ENCODE peak calls at places on chromosomes 2 and 18, in seven cellular contexts. M is GM23248; Z is HEK293T; U is brain microvascular endothelial cell; T is effector memory CD8-positive, alpha-beta T cell; W is T-cell; N is H7. Y is an unnamed sample.

GRCh38 chr18:26185267-26185666 is 41.0 kb upstream of the TAF4B start:
- DNase-seq in M (peak), Z (peak), U (no peak), T (no peak), W (no peak), N (peak), Y (no peak)

GRCh38 chr2:20576598-20577115 is 74.2 kb downstream of the HS1BP3 start:
- DNase-seq in M (no peak), Z (no peak), U (no peak), T (peak), W (no peak), N (no peak), Y (no peak)

GRCh38 chr2:58428553-58429284 is 187.6 kb upstream of the FANCL start:
- DNase-seq in M (peak), Z (peak), U (no peak), T (no peak), W (no peak), N (peak), Y (peak)

GRCh38 chr18:79930020-79930642 is 21.3 kb downstream of the SLC66A2 start:
- DNase-seq in M (no peak), Z (no peak), U (no peak), T (no peak), W (no peak), N (no peak), Y (no peak)

GRCh38 chr2:241822264-241822623 is 13.3 kb downstream of the NEU4 start:
- DNase-seq in M (no peak), Z (no peak), U (no peak), T (no peak), W (no peak), N (peak), Y (no peak)

GRCh38 chr2:230128943-230129342 is 60.2 kb upstream of the SLC16A14 start:
- DNase-seq in M (peak), Z (no peak), U (no peak), T (no peak), W (no peak), N (no peak), Y (no peak)

GRCh38 chr18:56986829-56987228 is 160.1 kb upstream of the BOD1L2 start:
- DNase-seq in M (no peak), Z (no peak), U (no peak), T (no peak), W (no peak), N (peak), Y (no peak)

GRCh38 chr2:48852938-48853337 is 97.4 kb upstream of the LHCGR start:
- DNase-seq in M (peak), Z (no peak), U (no peak), T (no peak), W (no peak), N (no peak), Y (no peak)

GRCh38 chr2:19864369-19864768 is 37.4 kb downstream of the TTC32 start:
- DNase-seq in M (no peak), Z (no peak), U (no peak), T (no peak), W (no peak), N (no peak), Y (no peak)

GRCh38 chr2:127360242-127360641 is 27.5 kb downstream of the MAP3K2 start:
- DNase-seq in M (no peak), Z (no peak), U (no peak), T (no peak), W (no peak), N (no peak), Y (no peak)

GRCh38 chr2:149465873-149466272 is 121.7 kb downstream of the MMADHC start:
- DNase-seq in M (no peak), Z (no peak), U (no peak), T (no peak), W (no peak), N (no peak), Y (no peak)

GRCh38 chr18:40868110-40868858 is 1086.8 kb upstream of the PIK3C3 start:
- DNase-seq in M (peak), Z (no peak), U (peak), T (no peak), W (no peak), N (no peak), Y (no peak)

GRCh38 chr2:195532628-195533271 is 124.3 kb upstream of the SLC39A10 start:
- DNase-seq in M (peak), Z (no peak), U (no peak), T (peak), W (no peak), N (no peak), Y (no peak)

GRCh38 chr2:71889991-71890684 is 257.5 kb downstream of the CYP26B1 start:
- DNase-seq in M (peak), Z (no peak), U (peak), T (no peak), W (no peak), N (no peak), Y (no peak)

GRCh38 chr2:241228860-241229516 is 40.5 kb downstream of the ANO7 start:
- DNase-seq in M (no peak), Z (no peak), U (no peak), T (no peak), W (no peak), N (peak), Y (no peak)

GRCh38 chr2:132439703-132440398 is 23.2 kb downstream of the GPR39 start:
- DNase-seq in M (peak), Z (no peak), U (no peak), T (no peak), W (no peak), N (no peak), Y (no peak)

GRCh38 chr2:178767099-178768060 is 39.8 kb downstream of the TTN start:
- DNase-seq in M (no peak), Z (no peak), U (no peak), T (no peak), W (no peak), N (no peak), Y (no peak)

GRCh38 chr18:13136056-13136688 is 82.4 kb upstream of the LDLRAD4 start:
- DNase-seq in M (no peak), Z (no peak), U (no peak), T (peak), W (no peak), N (peak), Y (no peak)

GRCh38 chr18:494602-494983 is 5.9 kb downstream of the COLEC12 start:
- DNase-seq in M (peak), Z (no peak), U (peak), T (no peak), W (no peak), N (no peak), Y (no peak)

GRCh38 chr18:2805970-2806943 is 40.5 kb upstream of the EMILIN2 start:
- DNase-seq in M (peak), Z (no peak), U (peak), T (no peak), W (no peak), N (no peak), Y (no peak)

GRCh38 chr2:113114996-113115395 is 12.4 kb upstream of the IL1RN start:
- DNase-seq in M (no peak), Z (no peak), U (no peak), T (no peak), W (no peak), N (no peak), Y (no peak)

GRCh38 chr2:203155406-203155805 is 83.4 kb upstream of the CYP20A1 start:
- DNase-seq in M (no peak), Z (no peak), U (no peak), T (no peak), W (no peak), N (no peak), Y (no peak)

GRCh38 chr2:86788881-86789686 is 1.6 kb downstream of the CD8A start:
- DNase-seq in M (peak), Z (no peak), U (no peak), T (no peak), W (no peak), N (peak), Y (no peak)

GRCh38 chr2:190382851-190383250 is 25.3 kb upstream of the MFSD6 start:
- DNase-seq in M (peak), Z (peak), U (peak), T (peak), W (no peak), N (peak), Y (peak)

GRCh38 chr2:36357506-36358316 is 2.1 kb downstream of the CRIM1 start:
- DNase-seq in M (peak), Z (peak), U (peak), T (no peak), W (no peak), N (peak), Y (no peak)

GRCh38 chr2:232523682-232524597 is 2.0 kb upstream of the CHRND start:
- DNase-seq in M (peak), Z (peak), U (no peak), T (no peak), W (no peak), N (peak), Y (no peak)

GRCh38 chr2:168632733-168633132 is 169.7 kb upstream of the NOSTRIN start:
- DNase-seq in M (no peak), Z (no peak), U (peak), T (no peak), W (no peak), N (no peak), Y (no peak)

GRCh38 chr2:85583667-85584353 is 421 bp upstream of the VAMP5 start:
- DNase-seq in M (peak), Z (no peak), U (no peak), T (peak), W (no peak), N (peak), Y (no peak)

GRCh38 chr2:65129276-65129612 is 662 bp downstream of the RAB1A start:
- DNase-seq in M (peak), Z (no peak), U (no peak), T (no peak), W (no peak), N (no peak), Y (no peak)

GRCh38 chr2:128032092-128032491 is 4.2 kb upstream of the SAP130 start:
- DNase-seq in M (no peak), Z (no peak), U (no peak), T (no peak), W (no peak), N (no peak), Y (no peak)

GRCh38 chr2:151638188-151638933 is 95.9 kb downstream of the NEB start:
- DNase-seq in M (peak), Z (no peak), U (no peak), T (peak), W (peak), N (no peak), Y (no peak)

GRCh38 chr2:10331033-10331701 is 28.5 kb downstream of the HPCAL1 start:
- DNase-seq in M (peak), Z (no peak), U (no peak), T (peak), W (peak), N (peak), Y (peak)

GRCh38 chr2:174259981-174260380 is 11.6 kb upstream of the OLA1 start:
- DNase-seq in M (peak), Z (no peak), U (peak), T (no peak), W (no peak), N (no peak), Y (no peak)

GRCh38 chr18:61388010-61388409 is 54.8 kb downstream of the CDH20 start:
- DNase-seq in M (peak), Z (no peak), U (peak), T (no peak), W (no peak), N (no peak), Y (no peak)